ENCODE peak calls at places on chromosome 14, in six cellular contexts. J, L, B, S, P and C are unnamed samples.

GRCh38 chr14:32350020-32350419 is 20.9 kb downstream of the AKAP6 start:
- DNase-seq in L (no peak), P (no peak), J (no peak), S (no peak), B (no peak), C (no peak)

GRCh38 chr14:104266643-104267575 is 128.5 kb downstream of the KIF26A start:
- DNase-seq in L (no peak), B (no peak), P (no peak), S (no peak), J (no peak), C (peak)

GRCh38 chr14:24368562-24369252 is 723 bp downstream of the NFATC4 start:
- DNase-seq in L (no peak), J (peak), P (no peak), B (peak), S (peak), C (peak)

GRCh38 chr14:69712637-69713088 is 54.3 kb upstream of the SRSF5 start:
- DNase-seq in J (peak), P (peak), L (no peak), B (no peak), S (no peak), C (peak)

GRCh38 chr14:77804592-77804991 is 4.7 kb downstream of the ADCK1 start:
- DNase-seq in P (peak), B (no peak), L (no peak), J (no peak), S (no peak), C (peak)

GRCh38 chr14:101456246-101457159 is 104.8 kb upstream of the DIO3 start:
- DNase-seq in J (no peak), B (no peak), P (no peak), S (no peak), L (no peak), C (peak)

GRCh38 chr14:88468396-88468795 is 82.9 kb downstream of the SPATA7 start:
- DNase-seq in J (no peak), B (no peak), S (no peak), L (no peak), P (no peak), C (no peak)

GRCh38 chr14:38880643-38881567 is 222.1 kb downstream of the SEC23A start:
- DNase-seq in P (no peak), S (no peak), J (no peak), B (no peak), L (no peak), C (no peak)

GRCh38 chr14:58549358-58549757 is 88.4 kb upstream of the DACT1 start:
- DNase-seq in P (no peak), J (no peak), B (no peak), L (no peak), S (no peak), C (no peak)

GRCh38 chr14:88521818-88522217 is 33.0 kb downstream of the PTPN21 start:
- DNase-seq in L (no peak), S (no peak), J (no peak), P (no peak), B (no peak), C (no peak)

GRCh38 chr14:34257505-34257904 is 204.5 kb downstream of the SPTSSA start:
- DNase-seq in L (no peak), B (no peak), S (no peak), P (no peak), J (no peak), C (no peak)

GRCh38 chr14:104140213-104140462 is 1.8 kb downstream of the KIF26A start:
- DNase-seq in B (no peak), P (no peak), S (peak), L (no peak), J (no peak), C (no peak)

GRCh38 chr14:36605506-36605857 is 23.1 kb upstream of the NKX2-8 start:
- DNase-seq in B (no peak), S (no peak), P (no peak), J (peak), L (no peak), C (peak)

GRCh38 chr14:55752580-55753365 is 172.8 kb downstream of the KTN1 start:
- DNase-seq in P (no peak), B (peak), J (no peak), L (no peak), S (no peak), C (peak)

GRCh38 chr14:64726585-64726890 is 22.3 kb downstream of the PLEKHG3 start:
- DNase-seq in J (no peak), P (no peak), B (peak), S (peak), L (peak), C (peak)

GRCh38 chr14:61925043-61925442 is 162.8 kb downstream of the SNAPC1 start:
- DNase-seq in P (peak), B (peak), J (peak), L (no peak), S (no peak), C (no peak)

GRCh38 chr14:96146131-96146771 is 58.4 kb upstream of the BDKRB2 start:
- DNase-seq in L (no peak), B (peak), J (no peak), P (no peak), S (no peak), C (no peak)

GRCh38 chr14:85634205-85634604 is 104.3 kb downstream of the FLRT2 start:
- DNase-seq in L (no peak), S (no peak), J (no peak), B (no peak), P (no peak), C (no peak)

GRCh38 chr14:49598182-49598478 is 610 bp upstream of the LRR1 start:
- DNase-seq in L (no peak), J (no peak), B (no peak), P (no peak), S (no peak), C (peak)

GRCh38 chr14:35229495-35230089 is 62.6 kb upstream of the PSMA6 start:
- DNase-seq in J (peak), B (peak), P (no peak), L (no peak), S (no peak), C (peak)

GRCh38 chr14:52834440-52834842 is 43.0 kb upstream of the GNPNAT1 start:
- DNase-seq in J (no peak), S (no peak), B (peak), P (no peak), L (no peak), C (no peak)

GRCh38 chr14:72916174-72916573 is 10.1 kb upstream of the DCAF4 start:
- DNase-seq in L (no peak), S (no peak), B (no peak), P (no peak), J (no peak), C (no peak)

GRCh38 chr14:50003213-50004021 is 110.5 kb downstream of the ARF6 start:
- DNase-seq in P (peak), B (no peak), L (peak), J (peak), S (peak), C (peak)

GRCh38 chr14:101754893-101755292 is 6.6 kb upstream of the PPP2R5C start:
- DNase-seq in S (no peak), P (no peak), B (no peak), L (no peak), J (no peak), C (no peak)

GRCh38 chr14:50013198-50013918 is 103.0 kb downstream of the VCPKMT start:
- DNase-seq in J (no peak), S (no peak), L (no peak), P (no peak), B (no peak), C (no peak)

GRCh38 chr14:99983251-99984012 is 81.8 kb upstream of the EVL start:
- DNase-seq in B (no peak), L (no peak), P (no peak), J (no peak), S (no peak), C (no peak)

GRCh38 chr14:27050195-27050594 is 452.4 kb upstream of the NOVA1 start:
- DNase-seq in S (no peak), B (no peak), L (no peak), J (no peak), P (no peak), C (no peak)

GRCh38 chr14:21300892-21301291 is 21.0 kb downstream of the RPGRIP1 start:
- DNase-seq in P (peak), B (no peak), J (peak), L (peak), S (peak), C (peak)

GRCh38 chr14:79584679-79585078 is 626.6 kb downstream of the DIO2 start:
- DNase-seq in B (peak), J (no peak), L (no peak), P (no peak), S (no peak), C (no peak)

GRCh38 chr14:74571901-74572828 is 39.9 kb downstream of the LTBP2 start:
- DNase-seq in B (peak), L (no peak), J (peak), P (no peak), S (no peak), C (no peak)

GRCh38 chr14:101020971-101021370 is 117.4 kb upstream of the RTL1 start:
- DNase-seq in J (no peak), B (no peak), P (no peak), L (no peak), S (no peak), C (no peak)

GRCh38 chr14:65151329-65152010 is 49.2 kb upstream of the MAX start:
- DNase-seq in L (no peak), J (no peak), P (no peak), B (no peak), S (no peak), C (no peak)

GRCh38 chr14:54348001-54348611 is 48.7 kb upstream of the CDKN3 start:
- DNase-seq in S (no peak), J (peak), P (peak), L (no peak), B (peak), C (peak)

GRCh38 chr14:105420141-105420975 is 731 bp downstream of the MTA1 start:
- DNase-seq in L (no peak), P (no peak), B (no peak), S (peak), J (no peak), C (peak)

GRCh38 chr14:67187826-67188225 is 1.4 kb upstream of the GARIN2 start:
- DNase-seq in P (no peak), B (peak), S (no peak), L (no peak), J (no peak), C (no peak)

GRCh38 chr14:30108975-30109700 is 181.5 kb upstream of the PRKD1 start:
- DNase-seq in J (no peak), L (no peak), S (no peak), P (no peak), B (no peak), C (no peak)